ENCODE peak calls at places on chromosomes 2 and 18, in seven cellular contexts. G is AG04449, Y is brain microvascular endothelial cell, V is AG09309, S is upper lobe of left lung, E is heart left ventricle, M is ovary. U is an unnamed sample.

GRCh38 chr18:13520741-13521140 is 205.6 kb downstream of the FAM210A start:
- DNase-seq in G (no peak), Y (no peak), V (no peak), S (no peak), E (no peak), M (no peak), U (no peak)

GRCh38 chr2:241924069-241924908 is 54.8 kb downstream of the RTP5 start:
- DNase-seq in G (no peak), Y (no peak), V (no peak), S (no peak), E (no peak), M (no peak), U (no peak)

GRCh38 chr2:63124209-63124608 is 73.6 kb downstream of the OTX1 start:
- DNase-seq in G (no peak), Y (no peak), V (no peak), S (no peak), E (no peak), M (no peak), U (no peak)

GRCh38 chr2:50770299-50770698 is 261.6 kb downstream of the NRXN1 start:
- DNase-seq in G (no peak), Y (no peak), V (no peak), S (no peak), E (no peak), M (no peak), U (no peak)

GRCh38 chr2:20561703-20562454 is 89.0 kb downstream of the HS1BP3 start:
- DNase-seq in G (peak; percentile 42), Y (peak; percentile 77), V (no peak), S (no peak), E (no peak), M (no peak), U (no peak)

GRCh38 chr2:200189964-200190363 is 116.5 kb upstream of the SPATS2L start:
- DNase-seq in G (no peak), Y (no peak), V (no peak), S (no peak), E (no peak), M (no peak), U (no peak)

GRCh38 chr2:25397777-25398176 is 56.1 kb upstream of the DNMT3A start:
- DNase-seq in G (no peak), Y (no peak), V (no peak), S (no peak), E (no peak), M (no peak), U (no peak)

GRCh38 chr2:7592618-7593140 is 675.5 kb downstream of the RNF144A start:
- DNase-seq in G (no peak), Y (no peak), V (no peak), S (no peak), E (no peak), M (no peak), U (no peak)

GRCh38 chr18:30455741-30456140 is 586.8 kb downstream of the DSC3 start:
- DNase-seq in G (no peak), Y (no peak), V (no peak), S (no peak), E (no peak), M (no peak), U (no peak)

GRCh38 chr2:206392118-206392517 is 51.2 kb upstream of the ADAM23 start:
- DNase-seq in G (no peak), Y (peak; percentile 52), V (peak; percentile 28), S (no peak), E (no peak), M (no peak), U (no peak)

GRCh38 chr2:88556026-88556425 is 71.2 kb downstream of the EIF2AK3 start:
- DNase-seq in G (no peak), Y (no peak), V (no peak), S (no peak), E (no peak), M (no peak), U (no peak)

GRCh38 chr2:46909153-46909552 is 6.5 kb downstream of the MCFD2 start:
- DNase-seq in G (no peak), Y (no peak), V (no peak), S (peak; percentile 70), E (no peak), M (no peak), U (no peak)

GRCh38 chr2:40103590-40103989 is 324.5 kb upstream of the THUMPD2 start:
- DNase-seq in G (no peak), Y (no peak), V (no peak), S (no peak), E (no peak), M (no peak), U (no peak)

GRCh38 chr2:214378455-214379103 is 32.3 kb upstream of the VWC2L start:
- DNase-seq in G (no peak), Y (no peak), V (no peak), S (no peak), E (no peak), M (no peak), U (no peak)

GRCh38 chr18:50790956-50791355 is 28.9 kb downstream of the MRO start:
- DNase-seq in G (no peak), Y (no peak), V (no peak), S (no peak), E (no peak), M (no peak), U (no peak)

GRCh38 chr2:187749804-187750431 is 195.7 kb upstream of the TFPI start:
- DNase-seq in G (no peak), Y (no peak), V (no peak), S (no peak), E (no peak), M (no peak), U (no peak)

GRCh38 chr2:58475756-58476155 is 234.6 kb upstream of the FANCL start:
- DNase-seq in G (no peak), Y (no peak), V (no peak), S (no peak), E (no peak), M (no peak), U (no peak)

GRCh38 chr2:43653506-43653905 is 16.4 kb downstream of the PLEKHH2 start:
- DNase-seq in G (no peak), Y (no peak), V (no peak), S (no peak), E (no peak), M (no peak), U (no peak)

GRCh38 chr18:57791911-57792310 is 11.2 kb downstream of the ATP8B1 start:
- DNase-seq in G (no peak), Y (no peak), V (no peak), S (no peak), E (no peak), M (no peak), U (no peak)

GRCh38 chr2:21301871-21302433 is 178.2 kb downstream of the TDRD15 start:
- DNase-seq in G (no peak), Y (no peak), V (no peak), S (no peak), E (no peak), M (no peak), U (no peak)

GRCh38 chr2:141055526-141055925 is 1075.3 kb downstream of the LRP1B start:
- DNase-seq in G (peak; percentile 28), Y (peak; percentile 32), V (peak; percentile 16), S (no peak), E (no peak), M (no peak), U (no peak)

GRCh38 chr2:224909885-224910517 is 132.3 kb downstream of the DOCK10 start:
- DNase-seq in G (peak; percentile 68), Y (peak; percentile 76), V (peak; percentile 81), S (peak; percentile 84), E (peak; percentile 41), M (peak; percentile 61), U (no peak)

GRCh38 chr2:29367986-29368677 is 252.9 kb downstream of the CLIP4 start:
- DNase-seq in G (no peak), Y (peak; percentile 7), V (no peak), S (no peak), E (no peak), M (no peak), U (no peak)
- TF ChIP-seq CTCF in G (no peak), Y (no peak), V (no peak), S (no peak), E (no peak), M (no peak), U (no peak)

DNA sequence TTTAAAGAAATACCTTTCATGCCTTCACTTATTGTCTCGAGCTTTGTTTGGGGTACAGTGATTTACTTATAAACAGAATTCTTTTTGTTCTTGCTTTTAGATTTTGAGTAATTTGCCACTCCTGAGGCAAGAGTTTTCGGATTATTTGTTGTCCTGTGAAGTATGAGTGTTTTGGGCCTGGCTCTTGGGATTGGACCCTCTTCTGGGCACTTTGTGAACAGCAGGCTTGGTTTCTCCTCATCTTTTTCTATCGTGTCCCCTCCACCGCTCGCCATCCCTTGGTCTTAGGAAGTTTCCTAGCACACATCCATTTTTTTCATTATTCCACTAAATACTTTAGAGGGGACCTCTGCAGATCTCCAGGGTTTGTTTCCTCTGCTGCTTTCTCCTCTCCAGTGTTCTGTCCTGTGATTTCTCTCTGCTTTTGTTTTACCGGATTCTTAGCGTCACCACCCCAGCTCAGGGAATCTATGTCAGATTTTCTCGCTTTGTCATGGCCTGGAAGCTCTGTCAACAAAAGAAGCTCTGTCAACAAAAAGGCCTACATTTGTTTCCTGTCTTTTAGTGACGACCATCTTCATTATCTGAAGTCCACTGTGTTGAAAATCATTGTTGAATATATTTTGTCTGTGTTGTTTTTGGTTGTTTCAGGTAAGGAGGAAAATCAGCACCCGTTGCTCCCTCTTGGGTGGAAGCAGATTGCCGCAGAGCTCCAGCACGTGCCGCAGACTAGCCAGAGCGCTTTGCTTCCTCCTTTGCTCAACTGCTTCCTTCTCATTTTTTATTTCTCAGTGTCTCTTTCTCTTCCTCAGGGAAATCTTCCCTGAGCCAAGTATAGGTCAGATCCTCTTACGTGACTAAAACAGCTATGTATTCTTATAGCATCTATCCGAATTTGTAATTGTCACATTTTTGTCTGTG is 27.8 kb downstream of the ANKRD62 start:
- DNase-seq in G (no peak), Y (peak; percentile 7), V (no peak), S (no peak), E (no peak), M (no peak), U (no peak)
- TF ChIP-seq CTCF in G (peak; percentile 21), Y (peak; percentile 63), V (peak; percentile 17), S (no peak), E (no peak), M (no peak), U (no peak)

GRCh38 chr2:64319930-64320329 is 134.0 kb upstream of the LGALSL start:
- DNase-seq in G (no peak), Y (no peak), V (no peak), S (no peak), E (no peak), M (no peak), U (no peak)

GRCh38 chr2:64315561-64315960 is 138.4 kb upstream of the LGALSL start:
- DNase-seq in G (no peak), Y (no peak), V (no peak), S (no peak), E (no peak), M (no peak), U (no peak)

GRCh38 chr2:64318476-64318748 is 135.6 kb upstream of the LGALSL start:
- DNase-seq in G (no peak), Y (no peak), V (no peak), S (no peak), E (no peak), M (no peak), U (no peak)

GRCh38 chr2:64322433-64322832 is 131.5 kb upstream of the LGALSL start:
- DNase-seq in G (no peak), Y (no peak), V (no peak), S (no peak), E (no peak), M (no peak), U (no peak)

GRCh38 chr2:64317712-64318475 is 136.1 kb upstream of the LGALSL start:
- DNase-seq in G (no peak), Y (no peak), V (no peak), S (no peak), E (no peak), M (no peak), U (no peak)
- TF ChIP-seq CTCF in G (no peak), Y (no peak), V (no peak), S (no peak), E (no peak), M (no peak), U (no peak)

GRCh38 chr2:59774821-59775463 is 778.5 kb downstream of the BCL11A start:
- DNase-seq in G (no peak), Y (no peak), V (no peak), S (no peak), E (no peak), M (no peak), U (no peak)
- TF ChIP-seq CTCF in G (no peak), Y (no peak), V (no peak), S (no peak), E (no peak), M (no peak), U (no peak)

U was measured in activated B cell treated with CpG ODN at 0.5 μM for 24 hours.